ENCODE peak calls at places on chromosomes 5 and 9, in five cellular contexts. V is IMR-90, P is Right ventricle myocardium superior, Q is AG08395, H is left ventricle myocardium superior. A is an unnamed sample.

GRCh38 chr5:139690385-139691274 is 42.5 kb downstream of the CXXC5 start:
- DNase-seq in V (peak), P (no peak), Q (no peak), H (peak), A (no peak)

GRCh38 chr5:176538505-176538806 is 1.3 kb upstream of the RNF44 start:
- DNase-seq in V (no peak), P (no peak), Q (no peak), H (no peak), A (no peak)

GRCh38 chr9:126390923-126391322 is 64.3 kb downstream of the MVB12B start:
- DNase-seq in V (no peak), P (peak), Q (no peak), H (peak), A (no peak)

GRCh38 chr9:136791466-136792276 is 527 bp downstream of the TMEM141 start:
- DNase-seq in V (no peak), P (peak), Q (no peak), H (peak), A (no peak)

GRCh38 chr9:12906646-12907045 is 131.8 kb downstream of the LURAP1L start:
- DNase-seq in V (no peak), P (no peak), Q (peak), H (no peak), A (no peak)

GRCh38 chr9:1759901-1760300 is 255.2 kb upstream of the SMARCA2 start:
- DNase-seq in V (no peak), P (no peak), Q (no peak), H (no peak), A (no peak)

GRCh38 chr5:66757834-66758396 is 161.7 kb downstream of the MAST4 start:
- DNase-seq in V (no peak), P (no peak), Q (no peak), H (no peak), A (no peak)

GRCh38 chr9:126756876-126757415 is 47.9 kb upstream of the ZBTB43 start:
- DNase-seq in V (no peak), P (no peak), Q (no peak), H (no peak), A (peak)

GRCh38 chr9:136489731-136490130 is 6.9 kb upstream of the SEC16A start:
- DNase-seq in V (no peak), P (no peak), Q (no peak), H (no peak), A (no peak)

GRCh38 chr5:174735498-174736350 is 11.3 kb downstream of the MSX2 start:
- DNase-seq in V (no peak), P (no peak), Q (no peak), H (no peak), A (no peak)

GRCh38 chr9:33860200-33860871 is 43.4 kb downstream of the UBE2R2 start:
- DNase-seq in V (no peak), P (no peak), Q (no peak), H (no peak), A (no peak)

GRCh38 chr5:98794001-98794400 is 20.5 kb downstream of the RGMB start:
- DNase-seq in V (no peak), P (no peak), Q (no peak), H (no peak), A (no peak)

GRCh38 chr9:75830303-75830702 is 60.2 kb upstream of the PCSK5 start:
- DNase-seq in V (no peak), P (no peak), Q (no peak), H (no peak), A (no peak)

GRCh38 chr9:86741311-86742215 is 205.7 kb downstream of the GAS1 start:
- DNase-seq in V (peak), P (no peak), Q (peak), H (peak), A (no peak)

GRCh38 chr9:35482071-35482470 is 7.8 kb upstream of the RUSC2 start:
- DNase-seq in V (peak), P (no peak), Q (no peak), H (no peak), A (no peak)

GRCh38 chr5:147611483-147611882 is 101.6 kb upstream of the DPYSL3 start:
- DNase-seq in V (no peak), P (no peak), Q (no peak), H (no peak), A (no peak)

GRCh38 chr9:114266969-114267368 is 55.9 kb upstream of the ORM1 start:
- DNase-seq in V (peak), P (no peak), Q (peak), H (no peak), A (no peak)

GRCh38 chr9:131096490-131097258 is at the start of gene AIF1L:
- DNase-seq in V (no peak), P (no peak), Q (peak), H (peak), A (no peak)

GRCh38 chr5:23208959-23209431 is 298.4 kb upstream of the PRDM9 start:
- DNase-seq in V (peak), P (no peak), Q (peak), H (no peak), A (peak)

GRCh38 chr5:90940227-90940995 is 381.8 kb downstream of the ADGRV1 start:
- DNase-seq in V (peak), P (no peak), Q (no peak), H (no peak), A (peak)

GRCh38 chr5:115068239-115069086 is 101.2 kb downstream of the TRIM36 start:
- DNase-seq in V (peak), P (no peak), Q (no peak), H (no peak), A (no peak)

GRCh38 chr9:100213730-100214477 is 114.9 kb downstream of the INVS start:
- DNase-seq in V (peak), P (no peak), Q (peak), H (no peak), A (no peak)

GRCh38 chr9:16509946-16510504 is 360.4 kb downstream of the BNC2 start:
- DNase-seq in V (peak), P (no peak), Q (no peak), H (no peak), A (no peak)

GRCh38 chr9:134065720-134066419 is 2.0 kb downstream of the BRD3 start:
- DNase-seq in V (peak), P (no peak), Q (peak), H (no peak), A (no peak)

GRCh38 chr5:171806976-171807823 is 21.6 kb downstream of the SMIM23 start:
- DNase-seq in V (peak), P (no peak), Q (peak), H (no peak), A (no peak)

GRCh38 chr9:129316281-129317030 is 138.4 kb upstream of the IER5L start:
- DNase-seq in V (no peak), P (no peak), Q (no peak), H (no peak), A (no peak)

GRCh38 chr5:168579987-168580508 is 880 bp upstream of the PANK3 start:
- DNase-seq in V (no peak), P (no peak), Q (no peak), H (no peak), A (no peak)

GRCh38 chr9:69045821-69046220 is 10.3 kb downstream of the FXN start:
- DNase-seq in V (no peak), P (no peak), Q (no peak), H (no peak), A (no peak)

GRCh38 chr9:113620016-113620376 is 156.5 kb downstream of the RGS3 start:
- DNase-seq in V (no peak), P (no peak), Q (no peak), H (no peak), A (no peak)

A was measured in NCI-H2081 treated with DMSO at 0.1 percent for 48 hours.